ENCODE peak calls at places on chromosomes 5 and 9, in five cellular contexts. One of them, this sample, is unnamed.

GRCh38 chr9:85610074-85610855 is 131.5 kb downstream of the AGTPBP1 start:
- DNase-seq in uterus: no peak
- DNase-seq in mesenchymal stem cell: peak; percentile 81
- DNase-seq in heart left ventricle: no peak
- DNase-seq in trophoblast cell: peak; percentile 24
- DNase-seq in this sample: no peak

GRCh38 chr5:132063090-132063911 is 2.8 kb downstream of the IL3 start:
- DNase-seq in uterus: peak; percentile 56
- DNase-seq in mesenchymal stem cell: peak; percentile 65
- DNase-seq in heart left ventricle: peak; percentile 50
- DNase-seq in trophoblast cell: peak; percentile 63
- DNase-seq in this sample: peak; percentile 66

GRCh38 chr5:172793577-172794488 is 22.8 kb upstream of the DUSP1 start:
- DNase-seq in uterus: no peak
- DNase-seq in mesenchymal stem cell: peak; percentile 81
- DNase-seq in heart left ventricle: no peak
- DNase-seq in trophoblast cell: peak; percentile 27
- DNase-seq in this sample: no peak

GRCh38 chr5:77770293-77771005 is 5.7 kb downstream of the TBCA start:
- DNase-seq in uterus: no peak
- DNase-seq in mesenchymal stem cell: peak; percentile 28
- DNase-seq in heart left ventricle: no peak
- DNase-seq in trophoblast cell: no peak
- DNase-seq in this sample: no peak

GRCh38 chr9:92716557-92716956 is 46.6 kb upstream of the IPPK start:
- DNase-seq in uterus: peak; percentile 62
- DNase-seq in mesenchymal stem cell: peak; percentile 51
- DNase-seq in heart left ventricle: peak; percentile 60
- DNase-seq in trophoblast cell: peak; percentile 62
- DNase-seq in this sample: peak; percentile 79

GRCh38 chr9:26723486-26723885 is 169.1 kb downstream of the CAAP1 start:
- DNase-seq in uterus: peak; percentile 16
- DNase-seq in mesenchymal stem cell: no peak
- DNase-seq in heart left ventricle: peak; percentile 6
- DNase-seq in trophoblast cell: no peak
- DNase-seq in this sample: peak; percentile 24

GRCh38 chr5:159504857-159505304 is 174.6 kb upstream of the IL12B start:
- DNase-seq in uterus: peak; percentile 52
- DNase-seq in mesenchymal stem cell: peak; percentile 82
- DNase-seq in heart left ventricle: peak; percentile 33
- DNase-seq in trophoblast cell: no peak
- DNase-seq in this sample: no peak

GRCh38 chr5:58087905-58088304 is 372.0 kb downstream of the PLK2 start:
- DNase-seq in uterus: no peak
- DNase-seq in mesenchymal stem cell: no peak
- DNase-seq in heart left ventricle: no peak
- DNase-seq in trophoblast cell: no peak
- DNase-seq in this sample: no peak

GRCh38 chr9:91781906-91782305 is 168.1 kb downstream of the ROR2 start:
- DNase-seq in uterus: no peak
- DNase-seq in mesenchymal stem cell: no peak
- DNase-seq in heart left ventricle: no peak
- DNase-seq in trophoblast cell: no peak
- DNase-seq in this sample: no peak

GRCh38 chr5:56323505-56323904 is 90.4 kb upstream of the ANKRD55 start:
- DNase-seq in uterus: no peak
- DNase-seq in mesenchymal stem cell: peak; percentile 77
- DNase-seq in heart left ventricle: no peak
- DNase-seq in trophoblast cell: peak; percentile 51
- DNase-seq in this sample: no peak

GRCh38 chr5:36744678-36745659 is 131.6 kb upstream of the NIPBL start:
- DNase-seq in uterus: peak; percentile 45
- DNase-seq in mesenchymal stem cell: peak; percentile 65
- DNase-seq in heart left ventricle: peak; percentile 46
- DNase-seq in trophoblast cell: peak; percentile 92
- DNase-seq in this sample: peak; percentile 78

GRCh38 chr9:107487521-107488399 is 1.8 kb downstream of the KLF4 start:
- DNase-seq in uterus: peak; percentile 34
- DNase-seq in mesenchymal stem cell: peak; percentile 62
- DNase-seq in heart left ventricle: peak; percentile 61
- DNase-seq in trophoblast cell: peak; percentile 39
- DNase-seq in this sample: peak; percentile 72
- H3K4me3 ChIP-seq in uterus: peak overlapping the region; percentile 90
- H3K4me3 ChIP-seq in mesenchymal stem cell: peak overlapping the region; percentile 55
- H3K4me3 ChIP-seq in heart left ventricle: peak overlapping the region; percentile 92
- H3K4me3 ChIP-seq in trophoblast cell: peak overlapping the region; percentile 89
- H3K4me3 ChIP-seq in this sample: peak overlapping the region; percentile 94

GRCh38 chr9:70404261-70404660 is 10.2 kb downstream of the KLF9 start:
- DNase-seq in uterus: peak; percentile 10
- DNase-seq in mesenchymal stem cell: no peak
- DNase-seq in heart left ventricle: no peak
- DNase-seq in trophoblast cell: no peak
- DNase-seq in this sample: no peak
- H3K4me1 ChIP-seq in uterus: peaks cover 25% of the 10 kb centered on the region
- H3K4me1 ChIP-seq in mesenchymal stem cell: peaks cover 3% of the 10 kb centered on the region
- H3K4me1 ChIP-seq in heart left ventricle: peaks cover 96% of the 10 kb centered on the region
- H3K4me1 ChIP-seq in trophoblast cell: peaks cover 8% of the 10 kb centered on the region
- H3K4me1 ChIP-seq in this sample: peaks cover 96% of the 10 kb centered on the region

GRCh38 chr9:128556276-128556675 is 3.9 kb downstream of the SPTAN1 start:
- DNase-seq in uterus: no peak
- DNase-seq in mesenchymal stem cell: no peak
- DNase-seq in heart left ventricle: no peak
- DNase-seq in trophoblast cell: no peak
- DNase-seq in this sample: no peak

GRCh38 chr9:128556915-128557634 is 4.7 kb downstream of the SPTAN1 start:
- DNase-seq in uterus: no peak
- DNase-seq in mesenchymal stem cell: peak; percentile 14
- DNase-seq in heart left ventricle: no peak
- DNase-seq in trophoblast cell: no peak
- DNase-seq in this sample: no peak

GRCh38 chr9:128554155-128554862 is 1.9 kb downstream of the SPTAN1 start:
- DNase-seq in uterus: peak; percentile 76
- DNase-seq in mesenchymal stem cell: peak; percentile 95
- DNase-seq in heart left ventricle: peak; percentile 58
- DNase-seq in trophoblast cell: peak; percentile 82
- DNase-seq in this sample: peak; percentile 56

GRCh38 chr9:128555180-128555721 is 2.9 kb downstream of the SPTAN1 start:
- DNase-seq in uterus: peak; percentile 58
- DNase-seq in mesenchymal stem cell: peak; percentile 66
- DNase-seq in heart left ventricle: no peak
- DNase-seq in trophoblast cell: peak; percentile 64
- DNase-seq in this sample: no peak

GRCh38 chr9:128558431-128559310 is 6.3 kb downstream of the SPTAN1 start:
- DNase-seq in uterus: peak; percentile 83
- DNase-seq in mesenchymal stem cell: peak; percentile 97
- DNase-seq in heart left ventricle: peak; percentile 87
- DNase-seq in trophoblast cell: peak; percentile 33
- DNase-seq in this sample: peak; percentile 76
- H3K4me3 ChIP-seq in uterus: no peak overlapping the region
- H3K4me3 ChIP-seq in mesenchymal stem cell: no peak overlapping the region
- H3K4me3 ChIP-seq in heart left ventricle: peak overlapping the region; percentile 24
- H3K4me3 ChIP-seq in trophoblast cell: no peak overlapping the region
- H3K4me3 ChIP-seq in this sample: peak overlapping the region; percentile 7

GRCh38 chr9:125942111-125942510 is 194.9 kb downstream of the PBX3 start:
- DNase-seq in uterus: no peak
- DNase-seq in mesenchymal stem cell: no peak
- DNase-seq in heart left ventricle: no peak
- DNase-seq in trophoblast cell: no peak
- DNase-seq in this sample: no peak
- H3K4me1 ChIP-seq in uterus: no peaks in the 10 kb centered on the region
- H3K4me1 ChIP-seq in mesenchymal stem cell: no peaks in the 10 kb centered on the region
- H3K4me1 ChIP-seq in heart left ventricle: no peaks in the 10 kb centered on the region
- H3K4me1 ChIP-seq in trophoblast cell: no peaks in the 10 kb centered on the region
- H3K4me1 ChIP-seq in this sample: no peaks in the 10 kb centered on the region

DNA sequence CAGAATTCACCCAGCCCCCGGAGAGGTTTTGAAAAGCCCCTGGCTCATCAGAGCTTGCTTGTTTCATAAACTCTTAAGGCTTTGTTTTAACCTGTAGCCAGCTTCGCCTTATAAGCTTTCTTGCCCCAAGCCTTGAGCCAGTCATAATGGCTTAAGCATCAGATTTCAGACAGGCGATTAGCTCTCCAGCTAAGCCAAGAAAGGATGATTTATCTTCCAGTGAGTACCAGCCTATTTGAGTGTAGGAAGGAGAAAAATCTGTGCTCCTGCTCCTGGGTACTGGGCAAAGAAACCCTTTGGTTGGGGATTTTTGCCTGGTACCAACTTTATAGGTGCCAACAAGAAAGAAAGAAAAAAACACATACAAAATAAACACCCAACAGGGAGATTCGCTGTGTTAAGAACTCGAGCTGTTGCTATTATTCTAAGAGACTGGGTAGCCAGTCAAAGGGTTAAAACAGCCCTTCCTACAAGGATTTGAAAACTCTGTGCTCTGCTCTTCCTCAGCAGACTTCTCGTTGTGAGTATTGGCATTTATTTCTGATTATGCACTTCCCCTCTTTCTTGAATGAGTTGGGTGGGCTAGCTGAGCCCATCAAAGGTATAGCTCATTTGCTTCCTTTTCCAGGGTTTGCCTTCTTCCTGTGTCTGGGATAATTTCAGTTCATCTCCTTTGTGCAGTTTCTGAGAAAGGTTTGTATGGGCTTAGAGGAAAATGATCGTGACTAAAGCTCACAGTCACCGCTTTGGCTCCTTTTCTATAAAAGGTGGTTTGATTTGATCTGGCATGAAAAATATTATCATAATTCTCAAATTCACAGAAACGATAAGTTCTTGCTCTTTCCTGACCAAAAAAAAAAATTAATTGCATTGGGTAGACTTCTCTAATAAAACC is 157.2 kb upstream of the DMRT1 start:
- DNase-seq in uterus: peak; percentile 51
- DNase-seq in mesenchymal stem cell: peak; percentile 73
- DNase-seq in heart left ventricle: no peak
- DNase-seq in trophoblast cell: no peak
- DNase-seq in this sample: no peak
- H3K4me3 ChIP-seq in uterus: no peak overlapping the region
- H3K4me3 ChIP-seq in mesenchymal stem cell: no peak overlapping the region
- H3K4me3 ChIP-seq in heart left ventricle: no peak overlapping the region
- H3K4me3 ChIP-seq in trophoblast cell: no peak overlapping the region
- H3K4me3 ChIP-seq in this sample: peak overlapping the region; percentile 45

GRCh38 chr9:16689352-16689938 is 181.0 kb downstream of the BNC2 start:
- DNase-seq in uterus: no peak
- DNase-seq in mesenchymal stem cell: peak; percentile 48
- DNase-seq in heart left ventricle: no peak
- DNase-seq in trophoblast cell: no peak
- DNase-seq in this sample: peak; percentile 61
- H3K4me1 ChIP-seq in uterus: no peaks in the 10 kb centered on the region
- H3K4me1 ChIP-seq in mesenchymal stem cell: peaks cover 2% of the 10 kb centered on the region
- H3K4me1 ChIP-seq in heart left ventricle: no peaks in the 10 kb centered on the region
- H3K4me1 ChIP-seq in trophoblast cell: no peaks in the 10 kb centered on the region
- H3K4me1 ChIP-seq in this sample: peaks cover 12% of the 10 kb centered on the region

DNA sequence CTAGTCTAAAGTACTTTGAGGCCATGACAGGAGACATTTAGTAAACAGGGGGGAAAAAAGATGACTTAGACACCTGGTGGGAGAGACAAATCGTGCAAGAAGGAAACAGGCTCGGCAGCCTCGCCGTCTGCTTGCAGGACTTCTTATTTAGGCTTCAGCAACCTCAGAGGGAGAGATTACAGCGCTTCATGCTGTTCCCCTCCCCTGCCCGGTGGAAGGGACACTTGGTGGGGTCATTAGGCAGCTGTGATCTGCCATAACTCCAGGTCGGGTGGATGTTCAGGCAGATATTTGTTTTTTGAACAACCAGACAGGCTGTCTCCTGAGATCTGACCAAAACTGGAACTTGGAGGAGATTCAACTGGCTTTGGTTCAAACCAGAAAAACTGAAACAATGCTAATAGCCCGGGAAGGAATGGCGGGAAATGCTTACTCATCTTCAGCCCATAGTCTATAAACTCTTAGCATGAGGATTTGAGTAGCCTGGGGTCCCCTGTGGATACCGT is 38.1 kb upstream of the CD180 start:
- DNase-seq in uterus: peak; percentile 63
- DNase-seq in mesenchymal stem cell: peak; percentile 74
- DNase-seq in heart left ventricle: peak; percentile 57
- DNase-seq in trophoblast cell: no peak
- DNase-seq in this sample: peak; percentile 61
- H3K4me3 ChIP-seq in uterus: peak overlapping the region; percentile 19
- H3K4me3 ChIP-seq in mesenchymal stem cell: no peak overlapping the region
- H3K4me3 ChIP-seq in heart left ventricle: peak overlapping the region; percentile 33
- H3K4me3 ChIP-seq in trophoblast cell: no peak overlapping the region
- H3K4me3 ChIP-seq in this sample: peak overlapping the region; percentile 35

This sample was measured in psoas muscle.